ENCODE peak calls at places on chromosomes 6 and 20, in six cellular contexts. Y is spleen, C is Peyer's patch, K is DND-41, J is suprapubic skin, D is kidney. S is an unnamed sample.

GRCh38 chr20:10109621-10110020 is 74.8 kb downstream of the ANKEF1 start:
- DNase-seq in Y (no peak), C (no peak), K (no peak), J (no peak), D (no peak), S (no peak)

GRCh38 chr6:103797738-103798137 is 1062.0 kb downstream of the HACE1 start:
- DNase-seq in Y (no peak), C (no peak), K (no peak), J (no peak), D (no peak), S (no peak)

GRCh38 chr20:31517373-31517772 is 3.1 kb downstream of the HM13 start:
- DNase-seq in Y (no peak), C (no peak), K (peak; percentile 38), J (peak; percentile 83), D (no peak), S (no peak)

GRCh38 chr20:6663751-6664388 is 103.6 kb upstream of the BMP2 start:
- DNase-seq in Y (no peak), C (no peak), K (no peak), J (no peak), D (no peak), S (no peak)

GRCh38 chr6:81981812-81982211 is 229.3 kb upstream of the TENT5A start:
- DNase-seq in Y (no peak), C (no peak), K (no peak), J (no peak), D (no peak), S (no peak)

GRCh38 chr6:163356324-163356723 is 58.2 kb upstream of the QKI start:
- DNase-seq in Y (no peak), C (no peak), K (no peak), J (no peak), D (no peak), S (no peak)

GRCh38 chr6:32204268-32204715 is 11.8 kb upstream of the GPSM3 start:
- DNase-seq in Y (no peak), C (no peak), K (no peak), J (no peak), D (no peak), S (no peak)

GRCh38 chr6:165678904-165679303 is 15.9 kb upstream of the PDE10A start:
- DNase-seq in Y (no peak), C (no peak), K (no peak), J (no peak), D (no peak), S (no peak)

GRCh38 chr6:79672631-79673065 is 41.5 kb downstream of the SH3BGRL2 start:
- DNase-seq in Y (no peak), C (no peak), K (no peak), J (no peak), D (no peak), S (no peak)

GRCh38 chr20:52971498-52972189 is 514 bp upstream of the TSHZ2 start:
- DNase-seq in Y (no peak), C (no peak), K (no peak), J (no peak), D (no peak), S (no peak)

GRCh38 chr6:121647905-121648304 is 212.5 kb downstream of the GJA1 start:
- DNase-seq in Y (no peak), C (no peak), K (no peak), J (no peak), D (no peak), S (no peak)

GRCh38 chr6:94902974-94903628 is 674.2 kb upstream of the MANEA start:
- DNase-seq in Y (no peak), C (no peak), K (no peak), J (no peak), D (no peak), S (no peak)

GRCh38 chr20:62143976-62144825 is 632 bp downstream of the SS18L1 start:
- DNase-seq in Y (peak; percentile 91), C (peak; percentile 32), K (peak; percentile 73), J (no peak), D (no peak), S (peak; percentile 57)

GRCh38 chr6:41785689-41786450 is 1.6 kb upstream of the TOMM6 start:
- DNase-seq in Y (no peak), C (no peak), K (no peak), J (no peak), D (peak; percentile 87), S (no peak)

GRCh38 chr6:30832864-30833263 is 51.5 kb upstream of the DDR1 start:
- DNase-seq in Y (no peak), C (no peak), K (no peak), J (no peak), D (no peak), S (no peak)

GRCh38 chr6:1178590-1178989 is 133.3 kb upstream of the FOXQ1 start:
- DNase-seq in Y (no peak), C (no peak), K (no peak), J (no peak), D (no peak), S (no peak)

GRCh38 chr20:9415426-9415825 is 99.0 kb upstream of the LAMP5 start:
- DNase-seq in Y (no peak), C (no peak), K (no peak), J (no peak), D (no peak), S (no peak)

GRCh38 chr6:10873374-10873773 is 8.5 kb downstream of the GCM2 start:
- DNase-seq in Y (no peak), C (no peak), K (no peak), J (no peak), D (no peak), S (no peak)

GRCh38 chr20:25553819-25554296 is 31.5 kb downstream of the NINL start:
- DNase-seq in Y (no peak), C (no peak), K (no peak), J (no peak), D (peak; percentile 82), S (no peak)

GRCh38 chr6:12590901-12591300 is 125.7 kb upstream of the PHACTR1 start:
- DNase-seq in Y (no peak), C (no peak), K (no peak), J (no peak), D (no peak), S (no peak)

GRCh38 chr6:7554533-7555275 is 13.2 kb downstream of the DSP start:
- DNase-seq in Y (no peak), C (no peak), K (no peak), J (no peak), D (no peak), S (no peak)

GRCh38 chr6:163532526-163533078 is 118.1 kb downstream of the QKI start:
- DNase-seq in Y (no peak), C (no peak), K (no peak), J (no peak), D (no peak), S (no peak)

DNA sequence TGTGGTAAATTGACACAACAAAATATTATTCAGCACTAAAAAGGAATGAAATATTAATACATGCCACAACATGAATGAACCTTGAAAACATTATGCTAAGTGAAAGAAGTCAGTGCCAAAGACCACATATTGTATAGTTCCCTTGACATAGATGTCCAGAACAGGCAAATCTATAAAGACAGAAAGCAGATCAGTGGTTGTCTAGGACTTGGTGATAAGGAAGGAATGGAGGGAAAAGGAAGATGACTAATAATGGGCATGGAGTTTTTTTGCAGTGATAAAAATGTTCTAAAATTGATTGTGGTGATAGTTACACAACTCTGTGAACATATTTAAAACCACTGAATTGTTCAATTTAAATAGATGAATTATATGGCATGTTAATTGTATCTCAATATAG is 32.5 kb downstream of the TBX18 start:
- DNase-seq in Y (no peak), C (no peak), K (no peak), J (no peak), D (no peak), S (no peak)
- TF ChIP-seq CTCF in Y (no peak), C (no peak), K (no peak), J (no peak), D (no peak), S (no peak)

GRCh38 chr20:22931653-22932052 is 103.5 kb upstream of the SSTR4 start:
- DNase-seq in Y (no peak), C (no peak), K (no peak), J (no peak), D (no peak), S (no peak)
- H3K36me3 ChIP-seq in Y (no peaks in the 10 kb centered on the region), C (no peaks in the 10 kb centered on the region), K (no peaks in the 10 kb centered on the region), J (no peaks in the 10 kb centered on the region), D (no peaks in the 10 kb centered on the region), S (no peaks in the 10 kb centered on the region)

GRCh38 chr20:38961530-38962043 is 557 bp upstream of the DHX35 start:
- DNase-seq in Y (no peak), C (no peak), K (peak; percentile 53), J (no peak), D (no peak), S (no peak)
- TF ChIP-seq CTCF in Y (no peak), C (no peak), K (no peak), J (no peak), D (no peak), S (no peak)

GRCh38 chr6:16149305-16149704 is 20.4 kb downstream of the MYLIP start:
- DNase-seq in Y (no peak), C (no peak), K (no peak), J (no peak), D (no peak), S (no peak)
- H3K36me3 ChIP-seq in Y (no peaks in the 10 kb centered on the region), C (no peaks in the 10 kb centered on the region), K (no peaks in the 10 kb centered on the region), J (peaks cover 63% of the 10 kb centered on the region), D (peaks cover 41% of the 10 kb centered on the region), S (peaks cover 42% of the 10 kb centered on the region)